ENCODE peak calls at places on chromosomes 3 and 15, in eight cellular contexts. N is fibroblast of the aortic adventitia, O is lower leg skin, J is colonic mucosa, S is astrocyte of the spinal cord, B is NCI-H526, F is HFF-Myc, A is NCI-H1417 treated with DMSO at 0.1 percent for 48 hours. Y is an unnamed sample.
A peak's percentile ranks its signal among the peaks of the same experiment; 100 is the strongest.

GRCh38 chr15:80462836-80463512 is 58.8 kb downstream of the ARNT2 start:
- DNase-seq in J (no peak), A (no peak), S (no peak), N (peak; percentile 53), B (no peak), O (no peak), F (no peak), Y (no peak)

GRCh38 chr15:55016225-55016624 is 180.5 kb downstream of the RSL24D1 start:
- DNase-seq in O (no peak), F (no peak), N (no peak), B (no peak), A (no peak), J (no peak), S (no peak), Y (no peak)

GRCh38 chr3:130516645-130517512 is at the start of gene COL6A6:
- DNase-seq in S (no peak), N (no peak), A (no peak), B (no peak), J (no peak), O (no peak), F (no peak), Y (no peak)

GRCh38 chr3:197373096-197373495 is 74.7 kb upstream of the DLG1 start:
- DNase-seq in F (no peak), J (no peak), B (no peak), O (no peak), N (no peak), S (no peak), A (no peak), Y (no peak)

GRCh38 chr3:189292667-189293478 is 121.1 kb downstream of the TPRG1 start:
- DNase-seq in F (no peak), J (no peak), S (no peak), O (no peak), N (no peak), B (no peak), A (no peak), Y (no peak)

GRCh38 chr3:178263236-178263916 is 272.9 kb upstream of the KCNMB2 start:
- DNase-seq in N (no peak), F (no peak), A (no peak), J (no peak), B (no peak), S (no peak), O (no peak), Y (no peak)

GRCh38 chr3:28328188-28329151 is 20.1 kb upstream of the ZCWPW2 start:
- DNase-seq in S (peak; percentile 38), B (no peak), O (no peak), N (peak; percentile 59), J (no peak), F (no peak), A (no peak), Y (no peak)

GRCh38 chr3:31858439-31858838 is 122.6 kb downstream of the OSBPL10 start:
- DNase-seq in F (no peak), J (no peak), S (no peak), O (no peak), N (no peak), B (no peak), A (no peak), Y (no peak)

GRCh38 chr15:31352911-31353811 is 26.5 kb downstream of the KLF13 start:
- DNase-seq in N (peak; percentile 92), F (no peak), A (peak; percentile 38), J (no peak), B (peak; percentile 31), S (peak; percentile 89), O (no peak), Y (peak; percentile 68)

GRCh38 chr3:150348500-150348899 is 59.6 kb upstream of the TSC22D2 start:
- DNase-seq in A (no peak), B (no peak), O (no peak), J (no peak), S (peak; percentile 84), N (peak; percentile 89), F (peak; percentile 60), Y (no peak)

Y was measured in AG04450.